ENCODE peak calls at places on chromosomes 13 and 19, in four cellular contexts. One of them, this sample, is unnamed.

GRCh38 chr19:37970699-37971098 is 63.7 kb downstream of the SIPA1L3 start:
- DNase-seq in colonic mucosa: no peak
- DNase-seq in H9: no peak
- DNase-seq in GM23338: no peak
- DNase-seq in this sample: no peak

GRCh38 chr19:30374791-30375650 is 2.8 kb downstream of the ZNF536 start:
- DNase-seq in colonic mucosa: no peak
- DNase-seq in H9: peak; percentile 44
- DNase-seq in GM23338: peak; percentile 70
- DNase-seq in this sample: peak; percentile 77

GRCh38 chr19:10603084-10603872 is 16.2 kb upstream of the AP1M2 start:
- DNase-seq in colonic mucosa: peak; percentile 53
- DNase-seq in GM23338: peak; percentile 56
- DNase-seq in H9: peak; percentile 43
- DNase-seq in this sample: peak; percentile 67

GRCh38 chr19:45485301-45486077 is 11.4 kb downstream of the RTN2 start:
- DNase-seq in colonic mucosa: peak; percentile 99
- DNase-seq in GM23338: peak; percentile 98
- DNase-seq in H9: peak; percentile 98
- DNase-seq in this sample: peak; percentile 99

GRCh38 chr13:75752848-75753247 is 116.7 kb downstream of the LMO7 start:
- DNase-seq in GM23338: no peak
- DNase-seq in H9: no peak
- DNase-seq in colonic mucosa: no peak
- DNase-seq in this sample: no peak

GRCh38 chr13:83088858-83089257 is 793.4 kb downstream of the SLITRK1 start:
- DNase-seq in GM23338: no peak
- DNase-seq in colonic mucosa: no peak
- DNase-seq in H9: no peak
- DNase-seq in this sample: no peak

GRCh38 chr13:72463561-72463960 is 263.9 kb downstream of the MZT1 start:
- DNase-seq in colonic mucosa: no peak
- DNase-seq in H9: no peak
- DNase-seq in GM23338: no peak
- DNase-seq in this sample: no peak

GRCh38 chr19:50778906-50779430 is 8.7 kb downstream of the GPR32 start:
- DNase-seq in GM23338: peak; percentile 77
- DNase-seq in H9: no peak
- DNase-seq in colonic mucosa: no peak
- DNase-seq in this sample: no peak

GRCh38 chr19:56839665-56840451 is 668 bp downstream of the PEG3 start:
- DNase-seq in H9: no peak
- DNase-seq in colonic mucosa: peak; percentile 68
- DNase-seq in GM23338: no peak
- DNase-seq in this sample: no peak

GRCh38 chr19:7961930-7962626 is 18.6 kb upstream of the TIMM44 start:
- DNase-seq in GM23338: no peak
- DNase-seq in H9: no peak
- DNase-seq in colonic mucosa: no peak
- DNase-seq in this sample: no peak

GRCh38 chr19:47508721-47509120 is 6.1 kb downstream of the NAPA start:
- DNase-seq in GM23338: no peak
- DNase-seq in H9: no peak
- DNase-seq in colonic mucosa: no peak
- DNase-seq in this sample: no peak

GRCh38 chr19:46155237-46155636 is 7.2 kb downstream of the IGFL2 start:
- DNase-seq in GM23338: no peak
- DNase-seq in colonic mucosa: no peak
- DNase-seq in H9: no peak
- DNase-seq in this sample: no peak

GRCh38 chr13:44879452-44880058 is 109.7 kb downstream of the NUFIP1 start:
- DNase-seq in H9: no peak
- DNase-seq in GM23338: peak; percentile 51
- DNase-seq in colonic mucosa: peak; percentile 43
- DNase-seq in this sample: peak; percentile 58

GRCh38 chr13:28347456-28348371 is 147.2 kb downstream of the FLT1 start:
- DNase-seq in colonic mucosa: no peak
- DNase-seq in H9: no peak
- DNase-seq in GM23338: no peak
- DNase-seq in this sample: no peak

GRCh38 chr19:7527516-7528191 is 5.2 kb downstream of the MCOLN1 start:
- DNase-seq in colonic mucosa: no peak
- DNase-seq in H9: no peak
- DNase-seq in GM23338: no peak
- DNase-seq in this sample: no peak

GRCh38 chr13:50644081-50644871 is 199.2 kb downstream of the DLEU7 start:
- DNase-seq in H9: no peak
- DNase-seq in GM23338: no peak
- DNase-seq in colonic mucosa: peak; percentile 28
- DNase-seq in this sample: no peak

GRCh38 chr13:46031581-46032263 is 20.8 kb downstream of the ZC3H13 start:
- DNase-seq in GM23338: no peak
- DNase-seq in colonic mucosa: no peak
- DNase-seq in H9: no peak
- DNase-seq in this sample: no peak

GRCh38 chr13:42398542-42398941 is 126.6 kb downstream of the AKAP11 start:
- DNase-seq in colonic mucosa: no peak
- DNase-seq in H9: no peak
- DNase-seq in GM23338: no peak
- DNase-seq in this sample: no peak

GRCh38 chr19:45569619-45570421 is 14.8 kb downstream of the OPA3 start:
- DNase-seq in GM23338: peak; percentile 88
- DNase-seq in H9: peak; percentile 83
- DNase-seq in colonic mucosa: peak; percentile 80
- DNase-seq in this sample: peak; percentile 95

GRCh38 chr13:105915451-105915850 is 620.0 kb downstream of the EFNB2 start:
- DNase-seq in GM23338: no peak
- DNase-seq in colonic mucosa: no peak
- DNase-seq in H9: no peak
- DNase-seq in this sample: no peak

GRCh38 chr13:53165201-53165600 is 136.6 kb downstream of the OLFM4 start:
- DNase-seq in H9: no peak
- DNase-seq in GM23338: no peak
- DNase-seq in colonic mucosa: no peak
- DNase-seq in this sample: no peak

GRCh38 chr19:27794444-27795042 is 1418.4 kb downstream of the UQCRFS1 start:
- DNase-seq in GM23338: peak; percentile 69
- DNase-seq in colonic mucosa: no peak
- DNase-seq in H9: peak; percentile 59
- DNase-seq in this sample: peak; percentile 85

GRCh38 chr13:100984349-100984748 is 309.8 kb upstream of the TMTC4 start:
- DNase-seq in GM23338: no peak
- DNase-seq in colonic mucosa: no peak
- DNase-seq in H9: no peak
- DNase-seq in this sample: no peak

GRCh38 chr19:41219924-41220567 is 1.0 kb downstream of the AXL start:
- DNase-seq in colonic mucosa: no peak
- DNase-seq in GM23338: peak; percentile 17
- DNase-seq in H9: no peak
- DNase-seq in this sample: peak; percentile 67

GRCh38 chr13:20389696-20390525 is 135.7 kb downstream of the CRYL1 start:
- DNase-seq in colonic mucosa: no peak
- DNase-seq in H9: no peak
- DNase-seq in GM23338: no peak
- DNase-seq in this sample: peak; percentile 36

GRCh38 chr13:20391597-20392452 is 133.8 kb downstream of the CRYL1 start:
- DNase-seq in H9: no peak
- DNase-seq in colonic mucosa: no peak
- DNase-seq in GM23338: peak; percentile 45
- DNase-seq in this sample: peak; percentile 53

GRCh38 chr13:20392530-20392929 is 133.1 kb downstream of the CRYL1 start:
- DNase-seq in colonic mucosa: no peak
- DNase-seq in GM23338: no peak
- DNase-seq in H9: no peak
- DNase-seq in this sample: no peak

GRCh38 chr13:20388184-20388583 is 137.5 kb downstream of the CRYL1 start:
- DNase-seq in GM23338: no peak
- DNase-seq in H9: no peak
- DNase-seq in colonic mucosa: no peak
- DNase-seq in this sample: peak; percentile 18

GRCh38 chr13:20390526-20391175 is 135.0 kb downstream of the CRYL1 start:
- DNase-seq in colonic mucosa: no peak
- DNase-seq in GM23338: no peak
- DNase-seq in H9: no peak
- DNase-seq in this sample: peak; percentile 39
- H3K27ac ChIP-seq in colonic mucosa: no peak overlapping the region
- H3K27ac ChIP-seq in GM23338: no peak overlapping the region
- H3K27ac ChIP-seq in H9: no peak overlapping the region
- H3K27ac ChIP-seq in this sample: no peak overlapping the region

GRCh38 chr19:15404780-15405211 is 14.0 kb downstream of the AKAP8L start:
- DNase-seq in H9: no peak
- DNase-seq in colonic mucosa: no peak
- DNase-seq in GM23338: no peak
- DNase-seq in this sample: peak; percentile 11

GRCh38 chr19:15404097-15404779 is 14.6 kb downstream of the AKAP8L start:
- DNase-seq in GM23338: no peak
- DNase-seq in colonic mucosa: no peak
- DNase-seq in H9: no peak
- DNase-seq in this sample: peak; percentile 30

GRCh38 chr19:15402411-15403150 is 16.2 kb downstream of the AKAP8L start:
- DNase-seq in colonic mucosa: no peak
- DNase-seq in H9: no peak
- DNase-seq in GM23338: no peak
- DNase-seq in this sample: peak; percentile 38

GRCh38 chr19:15401397-15401710 is 17.4 kb downstream of the AKAP8L start:
- DNase-seq in colonic mucosa: no peak
- DNase-seq in GM23338: no peak
- DNase-seq in H9: no peak
- DNase-seq in this sample: peak; percentile 36

DNA sequence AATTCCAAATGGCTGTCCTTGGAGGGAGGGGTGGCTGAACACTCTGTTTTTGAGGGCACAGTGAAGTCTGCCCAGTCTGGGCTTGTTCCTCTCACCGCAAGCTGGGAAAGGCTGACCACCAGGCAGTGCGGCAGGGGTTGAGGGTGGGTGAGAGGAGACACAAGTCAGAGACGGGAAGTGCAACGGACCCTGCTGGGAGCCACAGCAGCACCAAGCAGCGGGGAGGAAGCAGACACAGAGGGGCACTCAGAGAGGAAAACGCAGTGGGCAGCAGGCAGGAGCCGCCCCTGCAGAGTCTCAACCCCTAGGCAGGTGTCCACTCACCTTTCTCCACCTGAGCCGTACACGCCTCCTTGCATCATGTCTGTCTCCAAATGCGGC is 15.6 kb downstream of the AKAP8L start:
- DNase-seq in GM23338: no peak
- DNase-seq in colonic mucosa: no peak
- DNase-seq in H9: no peak
- DNase-seq in this sample: peak; percentile 26
- H3K27ac ChIP-seq in GM23338: no peak overlapping the region
- H3K27ac ChIP-seq in colonic mucosa: no peak overlapping the region
- H3K27ac ChIP-seq in H9: no peak overlapping the region
- H3K27ac ChIP-seq in this sample: no peak overlapping the region

GRCh38 chr19:5134683-5135082 is 165.8 kb downstream of the KDM4B start:
- DNase-seq in colonic mucosa: no peak
- DNase-seq in H9: no peak
- DNase-seq in GM23338: no peak
- DNase-seq in this sample: no peak
- H3K27ac ChIP-seq in colonic mucosa: no peak overlapping the region
- H3K27ac ChIP-seq in H9: no peak overlapping the region
- H3K27ac ChIP-seq in GM23338: no peak overlapping the region
- H3K27ac ChIP-seq in this sample: peak overlapping the region; percentile 53

DNA sequence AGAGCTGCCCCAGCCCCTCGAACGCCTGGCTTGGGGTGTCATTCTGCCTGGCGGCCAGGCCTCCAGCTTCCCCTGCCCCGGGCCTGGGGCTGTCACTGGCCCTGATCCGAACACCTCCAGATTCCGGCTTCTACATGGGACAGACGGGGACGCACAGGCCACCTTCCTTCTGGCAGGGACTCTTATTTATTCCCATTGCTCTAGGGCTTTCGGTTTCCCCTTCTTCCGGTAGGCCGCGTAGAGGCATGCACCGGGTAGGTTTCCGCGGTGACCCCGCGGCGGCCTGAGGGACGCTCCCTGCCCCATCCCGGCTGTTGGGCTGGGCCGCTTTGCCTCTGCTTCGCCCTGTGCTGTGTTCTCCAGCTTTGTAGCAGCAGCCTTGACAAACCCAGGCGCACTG is 28.2 kb downstream of the CERS1 start:
- DNase-seq in colonic mucosa: no peak
- DNase-seq in H9: no peak
- DNase-seq in GM23338: no peak
- DNase-seq in this sample: no peak
- H3K27ac ChIP-seq in colonic mucosa: no peak overlapping the region
- H3K27ac ChIP-seq in H9: no peak overlapping the region
- H3K27ac ChIP-seq in GM23338: no peak overlapping the region
- H3K27ac ChIP-seq in this sample: no peak overlapping the region

GRCh38 chr13:80101040-80101439 is 239.9 kb downstream of the SPRY2 start:
- DNase-seq in colonic mucosa: no peak
- DNase-seq in H9: no peak
- DNase-seq in GM23338: no peak
- DNase-seq in this sample: no peak
- H3K27ac ChIP-seq in colonic mucosa: no peak overlapping the region
- H3K27ac ChIP-seq in H9: no peak overlapping the region
- H3K27ac ChIP-seq in GM23338: no peak overlapping the region
- H3K27ac ChIP-seq in this sample: no peak overlapping the region

DNA sequence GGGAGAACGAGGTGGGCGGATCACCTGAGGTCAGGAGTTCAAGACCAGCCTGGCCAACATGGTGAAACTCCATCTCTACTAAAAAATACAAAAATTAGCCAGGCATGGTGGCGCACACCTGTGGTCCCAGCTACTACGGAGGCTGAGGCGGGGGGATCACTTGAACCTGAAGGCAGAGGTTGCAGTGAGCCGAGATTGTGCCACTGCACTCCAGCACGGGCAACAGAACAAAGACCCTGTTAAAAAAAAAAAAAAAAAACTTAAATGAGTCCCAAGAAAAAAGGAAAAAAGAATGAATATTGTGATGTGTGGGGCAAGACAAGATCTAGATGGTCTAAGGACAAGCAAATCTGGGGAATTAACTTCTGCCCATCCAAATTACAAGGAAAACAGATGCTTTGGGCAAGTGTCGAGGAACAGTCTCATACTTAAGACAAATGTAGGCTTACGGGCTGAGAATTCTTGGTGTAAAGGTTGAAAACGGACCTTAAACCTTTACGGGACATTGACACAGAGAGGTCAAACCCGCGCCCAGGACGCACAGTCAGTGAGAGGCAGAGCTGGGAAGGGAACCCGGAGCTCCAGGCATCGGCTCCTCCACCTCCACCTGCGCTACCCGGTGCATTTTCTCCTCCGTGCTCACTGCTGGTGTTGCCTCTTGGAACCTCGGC is 656 bp upstream of the ZNF324 start:
- DNase-seq in colonic mucosa: no peak
- DNase-seq in GM23338: no peak
- DNase-seq in H9: no peak
- DNase-seq in this sample: no peak
- H3K27ac ChIP-seq in colonic mucosa: no peak overlapping the region
- H3K27ac ChIP-seq in GM23338: no peak overlapping the region
- H3K27ac ChIP-seq in H9: no peak overlapping the region
- H3K27ac ChIP-seq in this sample: no peak overlapping the region

GRCh38 chr19:15280048-15280725 is 47.9 kb upstream of the EPHX3 start:
- DNase-seq in H9: no peak
- DNase-seq in GM23338: no peak
- DNase-seq in colonic mucosa: no peak
- DNase-seq in this sample: no peak
- H3K27ac ChIP-seq in H9: no peak overlapping the region
- H3K27ac ChIP-seq in GM23338: peak overlapping the region; percentile 87
- H3K27ac ChIP-seq in colonic mucosa: no peak overlapping the region
- H3K27ac ChIP-seq in this sample: peak overlapping the region; percentile 80

GRCh38 chr19:42279902-42280760 is 11.1 kb downstream of the CIC start:
- DNase-seq in GM23338: peak; percentile 79
- DNase-seq in colonic mucosa: peak; percentile 94
- DNase-seq in H9: peak; percentile 86
- DNase-seq in this sample: peak; percentile 93
- H3K27ac ChIP-seq in GM23338: no peak overlapping the region
- H3K27ac ChIP-seq in colonic mucosa: peak overlapping the region; percentile 92
- H3K27ac ChIP-seq in H9: no peak overlapping the region
- H3K27ac ChIP-seq in this sample: peak overlapping the region; percentile 82

This sample was measured in endodermal cell.